ENCODE peak calls at places on chromosomes 3 and 15, in four cellular contexts. One of them, this sample, is unnamed.

GRCh38 chr15:64009798-64010241 is 36.5 kb downstream of the DAPK2 start:
- DNase-seq in stimulated activated naive B cell treated with anti-CD40 and anti-IgM and Interleukin-4, amounts not matched to agents 10 μg/mL and 1 μg/mL and 100 μg/mL, for 72 hours: no peak
- DNase-seq in stimulated activated naive CD8-positive, alpha-beta T cell treated with anti-CD3 and anti-CD28 coated beads, Interleukin-15, Interleukin-2, amounts not matched to agents 100 U/mL and 50 U/mL, for 24 hours: peak
- DNase-seq in SJSA1: no peak
- DNase-seq in this sample: peak

GRCh38 chr3:127610105-127610504 is 11.9 kb downstream of the MCM2 start:
- DNase-seq in stimulated activated naive B cell treated with anti-CD40 and anti-IgM and Interleukin-4, amounts not matched to agents 10 μg/mL and 1 μg/mL and 100 μg/mL, for 72 hours: peak
- DNase-seq in stimulated activated naive CD8-positive, alpha-beta T cell treated with anti-CD3 and anti-CD28 coated beads, Interleukin-15, Interleukin-2, amounts not matched to agents 100 U/mL and 50 U/mL, for 24 hours: no peak
- DNase-seq in SJSA1: no peak
- DNase-seq in this sample: no peak

GRCh38 chr15:81317642-81318017 is 6.3 kb downstream of the STARD5 start:
- DNase-seq in stimulated activated naive B cell treated with anti-CD40 and anti-IgM and Interleukin-4, amounts not matched to agents 10 μg/mL and 1 μg/mL and 100 μg/mL, for 72 hours: no peak
- DNase-seq in stimulated activated naive CD8-positive, alpha-beta T cell treated with anti-CD3 and anti-CD28 coated beads, Interleukin-15, Interleukin-2, amounts not matched to agents 100 U/mL and 50 U/mL, for 24 hours: no peak
- DNase-seq in SJSA1: no peak
- DNase-seq in this sample: no peak

GRCh38 chr3:107981471-107982111 is 109.2 kb downstream of the CD47 start:
- DNase-seq in stimulated activated naive B cell treated with anti-CD40 and anti-IgM and Interleukin-4, amounts not matched to agents 10 μg/mL and 1 μg/mL and 100 μg/mL, for 72 hours: no peak
- DNase-seq in stimulated activated naive CD8-positive, alpha-beta T cell treated with anti-CD3 and anti-CD28 coated beads, Interleukin-15, Interleukin-2, amounts not matched to agents 100 U/mL and 50 U/mL, for 24 hours: no peak
- DNase-seq in SJSA1: no peak
- DNase-seq in this sample: no peak

GRCh38 chr3:99638244-99638948 is at the start of gene COL8A1:
- DNase-seq in stimulated activated naive B cell treated with anti-CD40 and anti-IgM and Interleukin-4, amounts not matched to agents 10 μg/mL and 1 μg/mL and 100 μg/mL, for 72 hours: no peak
- DNase-seq in stimulated activated naive CD8-positive, alpha-beta T cell treated with anti-CD3 and anti-CD28 coated beads, Interleukin-15, Interleukin-2, amounts not matched to agents 100 U/mL and 50 U/mL, for 24 hours: no peak
- DNase-seq in SJSA1: peak
- DNase-seq in this sample: no peak

GRCh38 chr3:161305095-161305991 is 66.0 kb downstream of the SPTSSB start:
- DNase-seq in stimulated activated naive B cell treated with anti-CD40 and anti-IgM and Interleukin-4, amounts not matched to agents 10 μg/mL and 1 μg/mL and 100 μg/mL, for 72 hours: no peak
- DNase-seq in stimulated activated naive CD8-positive, alpha-beta T cell treated with anti-CD3 and anti-CD28 coated beads, Interleukin-15, Interleukin-2, amounts not matched to agents 100 U/mL and 50 U/mL, for 24 hours: no peak
- DNase-seq in SJSA1: peak
- DNase-seq in this sample: no peak

GRCh38 chr15:73522011-73522410 is 79.0 kb downstream of the REC114 start:
- DNase-seq in stimulated activated naive B cell treated with anti-CD40 and anti-IgM and Interleukin-4, amounts not matched to agents 10 μg/mL and 1 μg/mL and 100 μg/mL, for 72 hours: no peak
- DNase-seq in stimulated activated naive CD8-positive, alpha-beta T cell treated with anti-CD3 and anti-CD28 coated beads, Interleukin-15, Interleukin-2, amounts not matched to agents 100 U/mL and 50 U/mL, for 24 hours: no peak
- DNase-seq in SJSA1: no peak
- DNase-seq in this sample: no peak

GRCh38 chr3:97954193-97954827 is 17.9 kb downstream of the RIOX2 start:
- DNase-seq in stimulated activated naive B cell treated with anti-CD40 and anti-IgM and Interleukin-4, amounts not matched to agents 10 μg/mL and 1 μg/mL and 100 μg/mL, for 72 hours: no peak
- DNase-seq in stimulated activated naive CD8-positive, alpha-beta T cell treated with anti-CD3 and anti-CD28 coated beads, Interleukin-15, Interleukin-2, amounts not matched to agents 100 U/mL and 50 U/mL, for 24 hours: no peak
- DNase-seq in SJSA1: no peak
- DNase-seq in this sample: no peak

GRCh38 chr15:82731527-82731926 is 21.9 kb upstream of the AP3B2 start:
- DNase-seq in stimulated activated naive B cell treated with anti-CD40 and anti-IgM and Interleukin-4, amounts not matched to agents 10 μg/mL and 1 μg/mL and 100 μg/mL, for 72 hours: no peak
- DNase-seq in stimulated activated naive CD8-positive, alpha-beta T cell treated with anti-CD3 and anti-CD28 coated beads, Interleukin-15, Interleukin-2, amounts not matched to agents 100 U/mL and 50 U/mL, for 24 hours: no peak
- DNase-seq in SJSA1: no peak
- DNase-seq in this sample: no peak

GRCh38 chr3:197854596-197855343 is 63.7 kb downstream of the LRCH3 start:
- DNase-seq in stimulated activated naive B cell treated with anti-CD40 and anti-IgM and Interleukin-4, amounts not matched to agents 10 μg/mL and 1 μg/mL and 100 μg/mL, for 72 hours: no peak
- DNase-seq in stimulated activated naive CD8-positive, alpha-beta T cell treated with anti-CD3 and anti-CD28 coated beads, Interleukin-15, Interleukin-2, amounts not matched to agents 100 U/mL and 50 U/mL, for 24 hours: no peak
- DNase-seq in SJSA1: peak
- DNase-seq in this sample: no peak

GRCh38 chr3:78604328-78604727 is 1163.5 kb downstream of the ROBO1 start:
- DNase-seq in stimulated activated naive B cell treated with anti-CD40 and anti-IgM and Interleukin-4, amounts not matched to agents 10 μg/mL and 1 μg/mL and 100 μg/mL, for 72 hours: no peak
- DNase-seq in stimulated activated naive CD8-positive, alpha-beta T cell treated with anti-CD3 and anti-CD28 coated beads, Interleukin-15, Interleukin-2, amounts not matched to agents 100 U/mL and 50 U/mL, for 24 hours: no peak
- DNase-seq in SJSA1: peak
- DNase-seq in this sample: no peak

GRCh38 chr3:139745831-139746230 is 68.1 kb upstream of the NMNAT3 start:
- DNase-seq in stimulated activated naive B cell treated with anti-CD40 and anti-IgM and Interleukin-4, amounts not matched to agents 10 μg/mL and 1 μg/mL and 100 μg/mL, for 72 hours: no peak
- DNase-seq in stimulated activated naive CD8-positive, alpha-beta T cell treated with anti-CD3 and anti-CD28 coated beads, Interleukin-15, Interleukin-2, amounts not matched to agents 100 U/mL and 50 U/mL, for 24 hours: no peak
- DNase-seq in SJSA1: peak
- DNase-seq in this sample: no peak

GRCh38 chr3:51384145-51384729 is 854 bp upstream of the MANF start:
- DNase-seq in stimulated activated naive B cell treated with anti-CD40 and anti-IgM and Interleukin-4, amounts not matched to agents 10 μg/mL and 1 μg/mL and 100 μg/mL, for 72 hours: no peak
- DNase-seq in stimulated activated naive CD8-positive, alpha-beta T cell treated with anti-CD3 and anti-CD28 coated beads, Interleukin-15, Interleukin-2, amounts not matched to agents 100 U/mL and 50 U/mL, for 24 hours: peak
- DNase-seq in SJSA1: no peak
- DNase-seq in this sample: no peak

GRCh38 chr3:196686436-196686835 is 25.6 kb downstream of the CEP19 start:
- DNase-seq in stimulated activated naive B cell treated with anti-CD40 and anti-IgM and Interleukin-4, amounts not matched to agents 10 μg/mL and 1 μg/mL and 100 μg/mL, for 72 hours: no peak
- DNase-seq in stimulated activated naive CD8-positive, alpha-beta T cell treated with anti-CD3 and anti-CD28 coated beads, Interleukin-15, Interleukin-2, amounts not matched to agents 100 U/mL and 50 U/mL, for 24 hours: no peak
- DNase-seq in SJSA1: no peak
- DNase-seq in this sample: no peak

GRCh38 chr15:41490355-41490754 is 3.3 kb upstream of the ITPKA start:
- DNase-seq in stimulated activated naive B cell treated with anti-CD40 and anti-IgM and Interleukin-4, amounts not matched to agents 10 μg/mL and 1 μg/mL and 100 μg/mL, for 72 hours: no peak
- DNase-seq in stimulated activated naive CD8-positive, alpha-beta T cell treated with anti-CD3 and anti-CD28 coated beads, Interleukin-15, Interleukin-2, amounts not matched to agents 100 U/mL and 50 U/mL, for 24 hours: peak
- DNase-seq in SJSA1: peak
- DNase-seq in this sample: peak

GRCh38 chr3:140363801-140364200 is 314.1 kb upstream of the TRIM42 start:
- DNase-seq in stimulated activated naive B cell treated with anti-CD40 and anti-IgM and Interleukin-4, amounts not matched to agents 10 μg/mL and 1 μg/mL and 100 μg/mL, for 72 hours: no peak
- DNase-seq in stimulated activated naive CD8-positive, alpha-beta T cell treated with anti-CD3 and anti-CD28 coated beads, Interleukin-15, Interleukin-2, amounts not matched to agents 100 U/mL and 50 U/mL, for 24 hours: no peak
- DNase-seq in SJSA1: no peak
- DNase-seq in this sample: no peak

GRCh38 chr15:92809880-92810361 is 90.2 kb upstream of the CHD2 start:
- DNase-seq in stimulated activated naive B cell treated with anti-CD40 and anti-IgM and Interleukin-4, amounts not matched to agents 10 μg/mL and 1 μg/mL and 100 μg/mL, for 72 hours: no peak
- DNase-seq in stimulated activated naive CD8-positive, alpha-beta T cell treated with anti-CD3 and anti-CD28 coated beads, Interleukin-15, Interleukin-2, amounts not matched to agents 100 U/mL and 50 U/mL, for 24 hours: no peak
- DNase-seq in SJSA1: no peak
- DNase-seq in this sample: peak

GRCh38 chr3:72082121-72082715 is 297.3 kb upstream of the PROK2 start:
- DNase-seq in stimulated activated naive B cell treated with anti-CD40 and anti-IgM and Interleukin-4, amounts not matched to agents 10 μg/mL and 1 μg/mL and 100 μg/mL, for 72 hours: no peak
- DNase-seq in stimulated activated naive CD8-positive, alpha-beta T cell treated with anti-CD3 and anti-CD28 coated beads, Interleukin-15, Interleukin-2, amounts not matched to agents 100 U/mL and 50 U/mL, for 24 hours: no peak
- DNase-seq in SJSA1: no peak
- DNase-seq in this sample: peak

GRCh38 chr15:50128266-50128665 is 9.2 kb upstream of the ATP8B4 start:
- DNase-seq in stimulated activated naive B cell treated with anti-CD40 and anti-IgM and Interleukin-4, amounts not matched to agents 10 μg/mL and 1 μg/mL and 100 μg/mL, for 72 hours: no peak
- DNase-seq in stimulated activated naive CD8-positive, alpha-beta T cell treated with anti-CD3 and anti-CD28 coated beads, Interleukin-15, Interleukin-2, amounts not matched to agents 100 U/mL and 50 U/mL, for 24 hours: no peak
- DNase-seq in SJSA1: no peak
- DNase-seq in this sample: no peak

GRCh38 chr15:53384417-53384816 is 375.0 kb downstream of the WDR72 start:
- DNase-seq in stimulated activated naive B cell treated with anti-CD40 and anti-IgM and Interleukin-4, amounts not matched to agents 10 μg/mL and 1 μg/mL and 100 μg/mL, for 72 hours: no peak
- DNase-seq in stimulated activated naive CD8-positive, alpha-beta T cell treated with anti-CD3 and anti-CD28 coated beads, Interleukin-15, Interleukin-2, amounts not matched to agents 100 U/mL and 50 U/mL, for 24 hours: no peak
- DNase-seq in SJSA1: no peak
- DNase-seq in this sample: no peak

GRCh38 chr15:86595741-86596140 is 516.1 kb downstream of the AGBL1 start:
- DNase-seq in stimulated activated naive B cell treated with anti-CD40 and anti-IgM and Interleukin-4, amounts not matched to agents 10 μg/mL and 1 μg/mL and 100 μg/mL, for 72 hours: no peak
- DNase-seq in stimulated activated naive CD8-positive, alpha-beta T cell treated with anti-CD3 and anti-CD28 coated beads, Interleukin-15, Interleukin-2, amounts not matched to agents 100 U/mL and 50 U/mL, for 24 hours: no peak
- DNase-seq in SJSA1: no peak
- DNase-seq in this sample: no peak

GRCh38 chr3:65641041-65641440 is 397.7 kb downstream of the MAGI1 start:
- DNase-seq in stimulated activated naive B cell treated with anti-CD40 and anti-IgM and Interleukin-4, amounts not matched to agents 10 μg/mL and 1 μg/mL and 100 μg/mL, for 72 hours: no peak
- DNase-seq in stimulated activated naive CD8-positive, alpha-beta T cell treated with anti-CD3 and anti-CD28 coated beads, Interleukin-15, Interleukin-2, amounts not matched to agents 100 U/mL and 50 U/mL, for 24 hours: no peak
- DNase-seq in SJSA1: no peak
- DNase-seq in this sample: no peak

GRCh38 chr3:152121292-152121654 is 147.5 kb upstream of the MBNL1 start:
- DNase-seq in stimulated activated naive B cell treated with anti-CD40 and anti-IgM and Interleukin-4, amounts not matched to agents 10 μg/mL and 1 μg/mL and 100 μg/mL, for 72 hours: no peak
- DNase-seq in stimulated activated naive CD8-positive, alpha-beta T cell treated with anti-CD3 and anti-CD28 coated beads, Interleukin-15, Interleukin-2, amounts not matched to agents 100 U/mL and 50 U/mL, for 24 hours: no peak
- DNase-seq in SJSA1: peak
- DNase-seq in this sample: no peak

GRCh38 chr15:89106200-89106599 is 17.9 kb downstream of the ABHD2 start:
- DNase-seq in stimulated activated naive B cell treated with anti-CD40 and anti-IgM and Interleukin-4, amounts not matched to agents 10 μg/mL and 1 μg/mL and 100 μg/mL, for 72 hours: no peak
- DNase-seq in stimulated activated naive CD8-positive, alpha-beta T cell treated with anti-CD3 and anti-CD28 coated beads, Interleukin-15, Interleukin-2, amounts not matched to agents 100 U/mL and 50 U/mL, for 24 hours: no peak
- DNase-seq in SJSA1: no peak
- DNase-seq in this sample: no peak

GRCh38 chr3:126835472-126836219 is 131.6 kb downstream of the CHCHD6 start:
- DNase-seq in stimulated activated naive B cell treated with anti-CD40 and anti-IgM and Interleukin-4, amounts not matched to agents 10 μg/mL and 1 μg/mL and 100 μg/mL, for 72 hours: no peak
- DNase-seq in stimulated activated naive CD8-positive, alpha-beta T cell treated with anti-CD3 and anti-CD28 coated beads, Interleukin-15, Interleukin-2, amounts not matched to agents 100 U/mL and 50 U/mL, for 24 hours: no peak
- DNase-seq in SJSA1: peak
- DNase-seq in this sample: no peak

GRCh38 chr3:43998374-43998840 is 243.3 kb upstream of the TOPAZ1 start:
- DNase-seq in stimulated activated naive B cell treated with anti-CD40 and anti-IgM and Interleukin-4, amounts not matched to agents 10 μg/mL and 1 μg/mL and 100 μg/mL, for 72 hours: no peak
- DNase-seq in stimulated activated naive CD8-positive, alpha-beta T cell treated with anti-CD3 and anti-CD28 coated beads, Interleukin-15, Interleukin-2, amounts not matched to agents 100 U/mL and 50 U/mL, for 24 hours: peak
- DNase-seq in SJSA1: no peak
- DNase-seq in this sample: no peak

This sample was measured in GM12864.